ENCODE peak calls at places on chromosome 15, in seven cellular contexts. One of them, this sample, is unnamed. For H3K4me1, the result is how much of the 10 kb centered on the place peaks cover.

GRCh38 chr15:60660290-60661051 is 181.5 kb upstream of the ICE2 start:
- DNase-seq in keratinocyte: no peak
- DNase-seq in upper lobe of left lung: no peak
- DNase-seq in IMR-90: peak
- DNase-seq in aorta: no peak
- DNase-seq in astrocyte: peak
- DNase-seq in psoas muscle: no peak
- DNase-seq in this sample: no peak

GRCh38 chr15:90161946-90162345 is 39.2 kb upstream of the SEMA4B start:
- DNase-seq in keratinocyte: no peak
- DNase-seq in upper lobe of left lung: no peak
- DNase-seq in IMR-90: no peak
- DNase-seq in aorta: no peak
- DNase-seq in astrocyte: no peak
- DNase-seq in psoas muscle: no peak
- DNase-seq in this sample: no peak

GRCh38 chr15:75661041-75661778 is 13.5 kb downstream of the SNX33 start:
- DNase-seq in keratinocyte: no peak
- DNase-seq in upper lobe of left lung: peak
- DNase-seq in IMR-90: peak
- DNase-seq in aorta: peak
- DNase-seq in astrocyte: peak
- DNase-seq in psoas muscle: peak
- DNase-seq in this sample: no peak

GRCh38 chr15:38670142-38671002 is 105.8 kb upstream of the RASGRP1 start:
- DNase-seq in keratinocyte: no peak
- DNase-seq in upper lobe of left lung: peak
- DNase-seq in IMR-90: no peak
- DNase-seq in aorta: no peak
- DNase-seq in astrocyte: no peak
- DNase-seq in psoas muscle: no peak
- DNase-seq in this sample: peak

GRCh38 chr15:90813796-90814192 is 54.6 kb upstream of the FURIN start:
- DNase-seq in keratinocyte: no peak
- DNase-seq in upper lobe of left lung: no peak
- DNase-seq in IMR-90: no peak
- DNase-seq in aorta: no peak
- DNase-seq in astrocyte: no peak
- DNase-seq in psoas muscle: no peak
- DNase-seq in this sample: no peak

GRCh38 chr15:77025066-77025435 is 30.1 kb downstream of the PSTPIP1 start:
- DNase-seq in keratinocyte: no peak
- DNase-seq in upper lobe of left lung: peak
- DNase-seq in IMR-90: no peak
- DNase-seq in aorta: peak
- DNase-seq in astrocyte: no peak
- DNase-seq in psoas muscle: no peak
- DNase-seq in this sample: no peak

GRCh38 chr15:52790166-52790708 is at the start of gene ONECUT1:
- DNase-seq in keratinocyte: no peak
- DNase-seq in upper lobe of left lung: peak
- DNase-seq in IMR-90: peak
- DNase-seq in aorta: peak
- DNase-seq in astrocyte: no peak
- DNase-seq in psoas muscle: peak
- DNase-seq in this sample: no peak

GRCh38 chr15:63461230-63461629 is 43.2 kb upstream of the USP3 start:
- DNase-seq in keratinocyte: no peak
- DNase-seq in upper lobe of left lung: no peak
- DNase-seq in IMR-90: no peak
- DNase-seq in aorta: no peak
- DNase-seq in astrocyte: no peak
- DNase-seq in psoas muscle: no peak
- DNase-seq in this sample: no peak

GRCh38 chr15:89112341-89112971 is 24.2 kb downstream of the ABHD2 start:
- DNase-seq in keratinocyte: no peak
- DNase-seq in upper lobe of left lung: no peak
- DNase-seq in IMR-90: peak
- DNase-seq in aorta: peak
- DNase-seq in astrocyte: peak
- DNase-seq in psoas muscle: peak
- DNase-seq in this sample: no peak

GRCh38 chr15:43920815-43921214 is 94.0 kb downstream of the WDR76 start:
- DNase-seq in keratinocyte: no peak
- DNase-seq in upper lobe of left lung: no peak
- DNase-seq in IMR-90: peak
- DNase-seq in aorta: no peak
- DNase-seq in astrocyte: peak
- DNase-seq in psoas muscle: no peak
- DNase-seq in this sample: no peak

GRCh38 chr15:66951531-66951930 is 113.9 kb upstream of the SMAD3 start:
- DNase-seq in keratinocyte: no peak
- DNase-seq in upper lobe of left lung: no peak
- DNase-seq in IMR-90: no peak
- DNase-seq in aorta: no peak
- DNase-seq in astrocyte: no peak
- DNase-seq in psoas muscle: no peak
- DNase-seq in this sample: no peak

GRCh38 chr15:99434506-99435137 is 131.2 kb upstream of the MEF2A start:
- DNase-seq in keratinocyte: no peak
- DNase-seq in upper lobe of left lung: peak
- DNase-seq in IMR-90: no peak
- DNase-seq in aorta: peak
- DNase-seq in astrocyte: no peak
- DNase-seq in psoas muscle: no peak
- DNase-seq in this sample: no peak
- H3K4me1 ChIP-seq in keratinocyte: under half
- H3K4me1 ChIP-seq in upper lobe of left lung: under half
- H3K4me1 ChIP-seq in IMR-90: under half
- H3K4me1 ChIP-seq in aorta: under half
- H3K4me1 ChIP-seq in astrocyte: under half
- H3K4me1 ChIP-seq in psoas muscle: under half
- H3K4me1 ChIP-seq in this sample: half or more

DNA sequence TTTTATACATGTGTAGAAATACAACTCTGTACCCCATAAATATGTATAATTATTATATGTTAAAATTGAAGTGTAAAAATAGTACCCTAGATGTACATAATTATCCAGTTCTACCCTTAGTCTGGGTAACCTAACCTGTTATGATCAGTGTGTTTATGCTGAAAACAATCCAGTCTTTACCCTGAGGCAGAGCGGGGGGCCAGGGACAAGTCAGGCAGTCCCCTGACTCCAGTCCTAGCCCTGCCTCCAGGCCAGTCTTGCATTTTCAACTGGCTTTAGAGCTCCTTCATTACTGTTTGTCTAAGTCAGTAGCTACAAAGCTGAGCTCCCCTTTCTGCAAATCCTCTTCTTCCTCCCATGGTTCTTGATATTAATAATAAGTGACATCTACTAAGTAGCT is 3.1 kb downstream of the MESD start:
- DNase-seq in keratinocyte: no peak
- DNase-seq in upper lobe of left lung: no peak
- DNase-seq in IMR-90: no peak
- DNase-seq in aorta: no peak
- DNase-seq in astrocyte: no peak
- DNase-seq in psoas muscle: no peak
- DNase-seq in this sample: no peak
- H3K4me1 ChIP-seq in keratinocyte: under half
- H3K4me1 ChIP-seq in upper lobe of left lung: under half
- H3K4me1 ChIP-seq in IMR-90: under half
- H3K4me1 ChIP-seq in aorta: under half
- H3K4me1 ChIP-seq in astrocyte: under half
- H3K4me1 ChIP-seq in psoas muscle: under half
- H3K4me1 ChIP-seq in this sample: under half

GRCh38 chr15:101168898-101169297 is 83.0 kb downstream of the CHSY1 start:
- DNase-seq in keratinocyte: no peak
- DNase-seq in upper lobe of left lung: no peak
- DNase-seq in IMR-90: no peak
- DNase-seq in aorta: no peak
- DNase-seq in astrocyte: no peak
- DNase-seq in psoas muscle: no peak
- DNase-seq in this sample: no peak
- H3K4me1 ChIP-seq in keratinocyte: half or more
- H3K4me1 ChIP-seq in upper lobe of left lung: under half
- H3K4me1 ChIP-seq in IMR-90: under half
- H3K4me1 ChIP-seq in aorta: under half
- H3K4me1 ChIP-seq in astrocyte: half or more
- H3K4me1 ChIP-seq in psoas muscle: under half
- H3K4me1 ChIP-seq in this sample: under half

GRCh38 chr15:45087513-45087912 is 26.5 kb downstream of the DUOX2 start:
- DNase-seq in keratinocyte: no peak
- DNase-seq in upper lobe of left lung: no peak
- DNase-seq in IMR-90: no peak
- DNase-seq in aorta: no peak
- DNase-seq in astrocyte: no peak
- DNase-seq in psoas muscle: no peak
- DNase-seq in this sample: no peak
- H3K4me1 ChIP-seq in keratinocyte: under half
- H3K4me1 ChIP-seq in upper lobe of left lung: under half
- H3K4me1 ChIP-seq in IMR-90: under half
- H3K4me1 ChIP-seq in aorta: under half
- H3K4me1 ChIP-seq in astrocyte: under half
- H3K4me1 ChIP-seq in psoas muscle: under half
- H3K4me1 ChIP-seq in this sample: under half

This sample was measured in naive thymus-derived CD4-positive, alpha-beta T cell.